ENCODE peak calls at places on chromosomes 6 and 20, in eight cellular contexts. G is GM23248, C is left ventricle myocardium inferior, H is upper lobe of right lung, X is MM.1S, K is adrenal gland, I is IMR-90, V is K562. P is an unnamed sample. For H3K4me1, the result is how much of the 10 kb centered on the place peaks cover.

GRCh38 chr6:170523256-170524187 is 29.6 kb downstream of the PSMB1 start:
- DNase-seq in G (no peak), C (no peak), H (no peak), X (no peak), K (no peak), I (no peak), V (no peak), P (no peak)

GRCh38 chr6:47083586-47084047 is 41.5 kb upstream of the ADGRF1 start:
- DNase-seq in G (peak), C (peak), H (peak), X (no peak), K (peak), I (peak), V (no peak), P (no peak)

GRCh38 chr6:28496099-28496779 is 19.4 kb downstream of the GPX6 start:
- DNase-seq in G (peak), C (no peak), H (no peak), X (no peak), K (no peak), I (no peak), V (no peak), P (no peak)

GRCh38 chr6:106370639-106371038 is 10.1 kb downstream of the CRYBG1 start:
- DNase-seq in G (peak), C (no peak), H (no peak), X (no peak), K (no peak), I (no peak), V (no peak), P (no peak)

GRCh38 chr6:11232968-11233626 is 629 bp upstream of the NEDD9 start:
- DNase-seq in G (peak), C (no peak), H (no peak), X (peak), K (no peak), I (peak), V (peak), P (no peak)

GRCh38 chr6:16766836-16767745 is 5.8 kb upstream of the ATXN1 start:
- DNase-seq in G (peak), C (no peak), H (no peak), X (no peak), K (no peak), I (peak), V (no peak), P (no peak)

GRCh38 chr20:11912013-11912663 is 5.6 kb upstream of the BTBD3 start:
- DNase-seq in G (peak), C (no peak), H (no peak), X (peak), K (no peak), I (no peak), V (no peak), P (no peak)

GRCh38 chr20:32554965-32555289 is 30.2 kb downstream of the NOL4L start:
- DNase-seq in G (no peak), C (no peak), H (no peak), X (no peak), K (no peak), I (no peak), V (no peak), P (no peak)

GRCh38 chr20:48814633-48815032 is 13.2 kb downstream of the PREX1 start:
- DNase-seq in G (no peak), C (no peak), H (no peak), X (no peak), K (no peak), I (no peak), V (no peak), P (no peak)

GRCh38 chr6:54361188-54361587 is 52.9 kb downstream of the TINAG start:
- DNase-seq in G (no peak), C (no peak), H (no peak), X (no peak), K (no peak), I (no peak), V (no peak), P (no peak)

GRCh38 chr6:36985384-36985962 is 523 bp downstream of the MTCH1 start:
- DNase-seq in G (peak), C (no peak), H (no peak), X (no peak), K (peak), I (no peak), V (no peak), P (no peak)

GRCh38 chr6:136823128-136823660 is 802 bp downstream of the PEX7 start:
- DNase-seq in G (no peak), C (no peak), H (no peak), X (no peak), K (no peak), I (no peak), V (no peak), P (no peak)

GRCh38 chr20:33967126-33967525 is 26.6 kb upstream of the RALY start:
- DNase-seq in G (no peak), C (no peak), H (no peak), X (no peak), K (no peak), I (no peak), V (no peak), P (no peak)

GRCh38 chr6:98039443-98039842 is 756.4 kb upstream of the MMS22L start:
- DNase-seq in G (no peak), C (no peak), H (no peak), X (no peak), K (no peak), I (no peak), V (no peak), P (no peak)

GRCh38 chr6:166433096-166433495 is 50.4 kb upstream of the MPC1 start:
- DNase-seq in G (no peak), C (no peak), H (peak), X (no peak), K (no peak), I (no peak), V (no peak), P (no peak)
- H3K27ac ChIP-seq in G (no peak), C (no peak), H (no peak), X (no peak), K (no peak), I (no peak), V (no peak), P (no peak)

GRCh38 chr6:30572078-30572605 is 900 bp downstream of the ABCF1 start:
- DNase-seq in G (no peak), C (no peak), H (no peak), X (no peak), K (no peak), I (no peak), V (no peak), P (no peak)

GRCh38 chr6:30571085-30572077 is at the start of gene ABCF1:
- DNase-seq in G (peak), C (peak), H (peak), X (peak), K (peak), I (peak), V (peak), P (peak)

GRCh38 chr6:30570760-30571084 is 520 bp upstream of the ABCF1 start:
- DNase-seq in G (no peak), C (no peak), H (no peak), X (no peak), K (no peak), I (no peak), V (peak), P (no peak)

GRCh38 chr6:30570263-30570662 is 979 bp upstream of the ABCF1 start:
- DNase-seq in G (no peak), C (no peak), H (no peak), X (no peak), K (no peak), I (no peak), V (no peak), P (no peak)

GRCh38 chr6:30573113-30573512 is 1.9 kb downstream of the ABCF1 start:
- DNase-seq in G (no peak), C (no peak), H (no peak), X (no peak), K (no peak), I (no peak), V (no peak), P (no peak)
- H3K4me1 ChIP-seq in G (under half), C (half or more), H (under half), X (under half), K (under half), I (under half), V (under half), P (under half)

DNA sequence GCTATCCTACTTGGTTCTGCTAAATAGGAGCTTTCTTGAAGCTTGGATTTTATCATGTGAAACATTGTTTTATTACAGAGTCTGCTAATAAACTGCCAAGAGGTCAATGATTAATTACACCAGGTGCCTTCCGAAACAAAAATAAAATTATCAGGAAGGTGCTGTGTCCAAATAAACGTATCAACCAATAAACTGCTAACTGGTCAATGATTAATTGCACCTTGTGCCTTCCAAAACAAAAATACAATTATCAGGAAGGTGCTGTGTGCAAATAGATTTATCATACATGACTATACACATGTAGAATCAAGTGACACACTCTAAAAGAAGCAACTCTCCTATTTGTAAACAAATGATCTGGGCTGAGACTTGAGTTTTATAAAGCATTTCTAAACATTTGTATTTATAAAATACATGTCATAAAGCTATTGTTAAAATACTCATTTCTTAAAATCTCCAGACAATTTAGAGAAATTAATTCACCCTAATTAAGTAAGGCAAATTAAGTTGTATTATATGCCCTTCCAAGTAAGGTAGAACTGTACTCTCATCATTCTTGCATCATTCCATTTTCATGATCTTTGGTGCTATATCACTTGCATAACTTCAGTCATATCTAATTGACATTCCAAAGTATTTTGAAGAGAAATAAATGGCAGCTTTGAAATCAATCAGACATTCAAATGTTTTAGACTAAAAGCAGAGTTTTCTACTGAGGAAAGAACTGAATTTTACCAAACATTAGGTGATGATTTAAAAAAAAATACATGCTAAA is 26.8 kb downstream of the SPTLC3 start:
- DNase-seq in G (no peak), C (no peak), H (no peak), X (no peak), K (no peak), I (no peak), V (no peak), P (no peak)
- H3K27ac ChIP-seq in G (no peak), C (no peak), H (no peak), X (no peak), K (no peak), I (no peak), V (no peak), P (no peak)

GRCh38 chr6:56831334-56831733 is 123.6 kb upstream of the BEND6 start:
- DNase-seq in G (no peak), C (no peak), H (no peak), X (no peak), K (no peak), I (no peak), V (no peak), P (no peak)

GRCh38 chr6:56833873-56834272 is 121.0 kb upstream of the BEND6 start:
- DNase-seq in G (no peak), C (no peak), H (no peak), X (no peak), K (no peak), I (no peak), V (no peak), P (no peak)

GRCh38 chr6:56835612-56836011 is 119.3 kb upstream of the BEND6 start:
- DNase-seq in G (no peak), C (no peak), H (no peak), X (no peak), K (no peak), I (no peak), V (no peak), P (no peak)

GRCh38 chr6:56833127-56833791 is 121.6 kb upstream of the BEND6 start:
- DNase-seq in G (no peak), C (no peak), H (no peak), X (peak), K (no peak), I (no peak), V (no peak), P (no peak)

GRCh38 chr6:56832225-56832624 is 122.7 kb upstream of the BEND6 start:
- DNase-seq in G (no peak), C (no peak), H (no peak), X (no peak), K (no peak), I (no peak), V (no peak), P (no peak)
- H3K4me1 ChIP-seq in G (half or more), C (half or more), H (under half), X (under half), K (under half), I (under half), V (under half), P (under half)

GRCh38 chr6:30931959-30932645 is at the start of gene SFTA2:
- DNase-seq in G (no peak), C (no peak), H (peak), X (no peak), K (no peak), I (no peak), V (no peak), P (no peak)
- H3K27ac ChIP-seq in G (no peak), C (no peak), H (peak), X (no peak), K (no peak), I (no peak), V (no peak), P (no peak)